ENCODE peak calls at places on chromosomes 6 and 20, in eight cellular contexts. S is left lung, F is HCT116, M is GM13977, L is PC-9, W is Calu3, G is mucosa of descending colon, C is heart right ventricle. I is an unnamed sample.

GRCh38 chr6:107493158-107494057 is 3.5 kb downstream of the SOBP start:
- DNase-seq in S (no peak), F (no peak), M (no peak), L (no peak), W (no peak), G (no peak), C (peak), I (no peak)

GRCh38 chr6:79763301-79763700 is 132.2 kb downstream of the SH3BGRL2 start:
- DNase-seq in S (no peak), F (no peak), M (no peak), L (no peak), W (no peak), G (no peak), C (no peak), I (no peak)

GRCh38 chr20:58981564-58982364 is 708 bp downstream of the NELFCD start:
- DNase-seq in S (no peak), F (no peak), M (no peak), L (no peak), W (peak), G (peak), C (no peak), I (no peak)

GRCh38 chr20:39038495-39038894 is 76.4 kb downstream of the DHX35 start:
- DNase-seq in S (no peak), F (no peak), M (no peak), L (no peak), W (no peak), G (no peak), C (no peak), I (no peak)

GRCh38 chr6:108164815-108165706 is 761 bp upstream of the NR2E1 start:
- DNase-seq in S (peak), F (no peak), M (no peak), L (no peak), W (no peak), G (no peak), C (no peak), I (peak)

GRCh38 chr6:43496370-43497128 is 13.6 kb downstream of the LRRC73 start:
- DNase-seq in S (no peak), F (no peak), M (peak), L (peak), W (peak), G (no peak), C (no peak), I (no peak)

GRCh38 chr6:52834481-52834880 is 6.1 kb downstream of the GSTA5 start:
- DNase-seq in S (no peak), F (no peak), M (no peak), L (no peak), W (no peak), G (no peak), C (no peak), I (no peak)

GRCh38 chr6:36947570-36948351 is 6.8 kb upstream of the PI16 start:
- DNase-seq in S (no peak), F (peak), M (no peak), L (no peak), W (peak), G (no peak), C (no peak), I (no peak)

GRCh38 chr20:38231786-38232130 is 28.8 kb downstream of the KIAA1755 start:
- DNase-seq in S (no peak), F (no peak), M (no peak), L (no peak), W (no peak), G (no peak), C (peak), I (no peak)

GRCh38 chr6:136753624-136754023 is 38.7 kb downstream of the MAP3K5 start:
- DNase-seq in S (no peak), F (no peak), M (no peak), L (no peak), W (no peak), G (no peak), C (no peak), I (no peak)

GRCh38 chr20:38308047-38308438 is 4.1 kb downstream of the BPI start:
- DNase-seq in S (no peak), F (no peak), M (no peak), L (no peak), W (no peak), G (no peak), C (no peak), I (no peak)

GRCh38 chr6:166586424-166587156 is at the start of gene RAMACL:
- DNase-seq in S (no peak), F (peak), M (peak), L (peak), W (peak), G (peak), C (no peak), I (no peak)

GRCh38 chr20:39885975-39886649 is 802.9 kb downstream of the MAFB start:
- DNase-seq in S (no peak), F (no peak), M (peak), L (peak), W (peak), G (peak), C (peak), I (no peak)

GRCh38 chr20:63972312-63973159 is 2.8 kb upstream of the ZNF512B start:
- DNase-seq in S (peak), F (no peak), M (no peak), L (no peak), W (no peak), G (no peak), C (peak), I (peak)

GRCh38 chr6:124987999-124988591 is 25.9 kb downstream of the RNF217 start:
- DNase-seq in S (no peak), F (no peak), M (no peak), L (no peak), W (no peak), G (no peak), C (no peak), I (no peak)

GRCh38 chr6:163984446-163984936 is 570.0 kb downstream of the QKI start:
- DNase-seq in S (no peak), F (no peak), M (no peak), L (no peak), W (no peak), G (no peak), C (no peak), I (no peak)

GRCh38 chr20:25000268-25000801 is 7.8 kb upstream of the APMAP start:
- DNase-seq in S (no peak), F (no peak), M (no peak), L (peak), W (peak), G (peak), C (peak), I (no peak)
- TF ChIP-seq CTCF in S (no peak), F (no peak), M (no peak), L (peak), W (no peak), G (no peak), C (no peak), I (no peak)

GRCh38 chr6:13688692-13689196 is 22.9 kb downstream of the RANBP9 start:
- DNase-seq in S (no peak), F (no peak), M (no peak), L (no peak), W (no peak), G (no peak), C (no peak), I (no peak)
- TF ChIP-seq CTCF in S (no peak), F (no peak), M (no peak), L (no peak), W (no peak), G (no peak), C (no peak), I (no peak)

DNA sequence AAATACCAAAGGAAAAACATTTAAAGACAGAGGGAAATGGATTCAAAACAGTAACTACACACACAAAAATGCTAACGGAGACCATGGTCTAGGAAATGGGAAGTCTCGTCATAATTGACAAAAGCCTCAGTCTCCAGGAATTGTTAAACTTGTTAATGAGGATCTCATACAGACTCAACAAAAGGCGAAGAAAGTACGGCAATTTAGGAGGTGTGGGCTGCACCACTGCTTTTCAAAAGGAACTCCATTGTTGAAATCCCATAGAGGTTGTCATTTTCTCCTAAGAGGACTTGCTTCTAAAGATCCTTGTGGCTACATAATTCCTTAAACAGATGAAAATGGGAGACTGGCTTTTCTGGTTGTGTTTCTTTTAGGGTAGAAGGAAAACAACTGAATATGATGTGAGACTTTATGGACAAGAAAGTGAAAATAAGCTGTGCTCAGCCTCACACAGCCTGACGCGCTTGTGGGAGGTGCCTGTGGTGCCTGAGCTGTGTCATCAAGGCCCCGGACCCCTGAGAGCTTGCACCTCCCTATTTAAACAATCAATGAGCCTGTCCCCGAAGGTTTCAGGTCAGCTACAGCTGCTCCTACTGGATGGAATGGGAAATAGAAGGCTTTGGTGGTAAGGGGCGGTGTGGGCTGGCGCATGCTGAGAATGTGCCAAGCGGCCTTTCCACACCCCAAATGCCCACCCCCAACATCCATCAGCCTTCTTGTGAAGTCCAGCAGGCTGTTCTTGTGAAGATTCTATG is 2.5 kb upstream of the CLDN20 start:
- DNase-seq in S (no peak), F (no peak), M (no peak), L (no peak), W (no peak), G (no peak), C (no peak), I (no peak)
- TF ChIP-seq CTCF in S (no peak), F (peak), M (no peak), L (no peak), W (no peak), G (no peak), C (no peak), I (no peak)

DNA sequence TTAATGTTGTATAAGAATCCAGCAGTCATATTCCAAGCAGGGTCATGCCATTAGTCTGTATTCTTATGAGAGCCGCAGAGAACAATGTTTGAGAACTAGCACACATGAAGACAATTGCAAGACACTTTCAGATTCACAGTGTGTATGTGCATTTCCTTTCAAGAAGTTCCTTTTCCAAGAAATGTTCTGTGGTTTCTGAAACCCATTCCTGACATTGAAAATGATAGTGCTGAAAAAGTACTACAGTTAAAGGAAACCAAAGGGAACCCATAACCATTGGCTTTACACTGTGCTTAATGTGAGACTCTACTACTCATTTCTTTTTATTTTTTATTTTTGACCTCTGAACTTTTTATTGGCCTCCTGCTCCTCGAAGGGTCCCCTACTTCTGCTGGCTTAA is 4.2 kb upstream of the CALHM6 start:
- DNase-seq in S (no peak), F (no peak), M (no peak), L (no peak), W (no peak), G (no peak), C (no peak), I (no peak)
- TF ChIP-seq CTCF in S (no peak), F (no peak), M (no peak), L (no peak), W (no peak), G (no peak), C (no peak), I (no peak)

DNA sequence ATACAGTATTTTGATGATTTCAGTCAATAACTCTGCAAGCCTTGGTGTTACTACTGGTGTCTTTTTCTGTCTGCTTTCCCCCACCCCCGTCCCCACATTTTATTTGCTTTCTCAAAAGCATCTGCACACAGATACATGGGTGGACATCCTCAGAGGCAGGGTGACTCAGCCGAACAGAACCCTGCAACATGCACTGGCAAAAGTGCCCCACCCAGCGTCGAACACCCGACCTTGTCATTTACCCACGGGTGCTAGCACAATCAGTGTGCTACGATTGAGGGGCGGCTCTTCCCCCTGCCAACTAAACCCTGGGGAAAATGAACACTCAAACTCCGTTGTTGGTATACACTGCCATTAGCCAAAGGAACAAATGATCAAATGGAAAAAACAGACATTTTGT is 115.9 kb upstream of the NAA20 start:
- DNase-seq in S (no peak), F (no peak), M (no peak), L (no peak), W (no peak), G (no peak), C (no peak), I (no peak)
- TF ChIP-seq CTCF in S (no peak), F (no peak), M (no peak), L (no peak), W (no peak), G (no peak), C (no peak), I (no peak)